ENCODE peak calls at places on chromosomes 3 and 15, in five cellular contexts. One of them, this sample, is unnamed.

GRCh38 chr3:125585595-125586223 is 9.6 kb downstream of the OSBPL11 start:
- DNase-seq in neural progenitor cell: peak
- DNase-seq in osteocyte: no peak
- DNase-seq in gastrocnemius medialis: no peak
- DNase-seq in AG04450: peak
- DNase-seq in this sample: peak

GRCh38 chr3:54713455-54713854 is 214.4 kb downstream of the LRTM1 start:
- DNase-seq in osteocyte: no peak
- DNase-seq in neural progenitor cell: no peak
- DNase-seq in gastrocnemius medialis: no peak
- DNase-seq in AG04450: no peak
- DNase-seq in this sample: no peak

GRCh38 chr3:71710906-71711494 is 14.2 kb downstream of the EIF4E3 start:
- DNase-seq in neural progenitor cell: peak
- DNase-seq in AG04450: no peak
- DNase-seq in osteocyte: no peak
- DNase-seq in gastrocnemius medialis: no peak
- DNase-seq in this sample: peak

GRCh38 chr3:8301977-8302589 is 199.5 kb upstream of the LMCD1 start:
- DNase-seq in AG04450: peak
- DNase-seq in osteocyte: no peak
- DNase-seq in gastrocnemius medialis: no peak
- DNase-seq in neural progenitor cell: peak
- DNase-seq in this sample: peak

GRCh38 chr3:69541059-69541471 is 155.2 kb upstream of the FRMD4B start:
- DNase-seq in gastrocnemius medialis: no peak
- DNase-seq in neural progenitor cell: peak
- DNase-seq in AG04450: no peak
- DNase-seq in osteocyte: no peak
- DNase-seq in this sample: peak

GRCh38 chr15:60853077-60853476 is 374.1 kb upstream of the ICE2 start:
- DNase-seq in neural progenitor cell: no peak
- DNase-seq in gastrocnemius medialis: no peak
- DNase-seq in AG04450: no peak
- DNase-seq in osteocyte: no peak
- DNase-seq in this sample: no peak

GRCh38 chr3:135627057-135627456 is 338.5 kb upstream of the PPP2R3A start:
- DNase-seq in osteocyte: no peak
- DNase-seq in AG04450: no peak
- DNase-seq in gastrocnemius medialis: no peak
- DNase-seq in neural progenitor cell: no peak
- DNase-seq in this sample: no peak

GRCh38 chr3:163218336-163218735 is 1721.7 kb downstream of the OTOL1 start:
- DNase-seq in osteocyte: no peak
- DNase-seq in AG04450: no peak
- DNase-seq in neural progenitor cell: no peak
- DNase-seq in gastrocnemius medialis: no peak
- DNase-seq in this sample: no peak

GRCh38 chr3:172259726-172260248 is 188.5 kb downstream of the GHSR start:
- DNase-seq in neural progenitor cell: no peak
- DNase-seq in gastrocnemius medialis: no peak
- DNase-seq in osteocyte: no peak
- DNase-seq in AG04450: no peak
- DNase-seq in this sample: no peak

GRCh38 chr3:192887701-192888100 is 30.0 kb downstream of the MB21D2 start:
- DNase-seq in AG04450: no peak
- DNase-seq in gastrocnemius medialis: no peak
- DNase-seq in osteocyte: no peak
- DNase-seq in neural progenitor cell: no peak
- DNase-seq in this sample: no peak

GRCh38 chr3:153970735-153971347 is 150.3 kb upstream of the ARHGEF26 start:
- DNase-seq in neural progenitor cell: no peak
- DNase-seq in AG04450: no peak
- DNase-seq in gastrocnemius medialis: no peak
- DNase-seq in osteocyte: no peak
- DNase-seq in this sample: no peak

GRCh38 chr3:161104561-161105551 is at the start of gene B3GALNT1:
- DNase-seq in AG04450: peak
- DNase-seq in gastrocnemius medialis: no peak
- DNase-seq in neural progenitor cell: peak
- DNase-seq in osteocyte: no peak
- DNase-seq in this sample: peak

GRCh38 chr3:12947504-12948369 is 106.4 kb upstream of the RPL32 start:
- DNase-seq in osteocyte: no peak
- DNase-seq in AG04450: peak
- DNase-seq in neural progenitor cell: no peak
- DNase-seq in gastrocnemius medialis: no peak
- DNase-seq in this sample: no peak

GRCh38 chr3:156425651-156426050 is 129.3 kb downstream of the SSR3 start:
- DNase-seq in neural progenitor cell: no peak
- DNase-seq in gastrocnemius medialis: no peak
- DNase-seq in AG04450: no peak
- DNase-seq in osteocyte: no peak
- DNase-seq in this sample: no peak

GRCh38 chr15:57551717-57552677 is 39.7 kb upstream of the MYZAP start:
- DNase-seq in neural progenitor cell: peak
- DNase-seq in osteocyte: no peak
- DNase-seq in AG04450: peak
- DNase-seq in gastrocnemius medialis: no peak
- DNase-seq in this sample: no peak

GRCh38 chr15:33310481-33311311 is at the start of gene RYR3:
- DNase-seq in neural progenitor cell: peak
- DNase-seq in osteocyte: no peak
- DNase-seq in AG04450: no peak
- DNase-seq in gastrocnemius medialis: no peak
- DNase-seq in this sample: no peak

GRCh38 chr3:28646435-28646834 is 297.8 kb upstream of the AZI2 start:
- DNase-seq in osteocyte: no peak
- DNase-seq in AG04450: no peak
- DNase-seq in neural progenitor cell: no peak
- DNase-seq in gastrocnemius medialis: no peak
- DNase-seq in this sample: no peak

GRCh38 chr3:192879346-192880031 is 38.2 kb downstream of the MB21D2 start:
- DNase-seq in gastrocnemius medialis: no peak
- DNase-seq in neural progenitor cell: peak
- DNase-seq in osteocyte: peak
- DNase-seq in AG04450: peak
- DNase-seq in this sample: no peak

GRCh38 chr3:126664591-126665214 is 9.8 kb upstream of the TXNRD3 start:
- DNase-seq in gastrocnemius medialis: no peak
- DNase-seq in AG04450: no peak
- DNase-seq in neural progenitor cell: peak
- DNase-seq in osteocyte: no peak
- DNase-seq in this sample: no peak

GRCh38 chr15:66940368-66940767 is 125.0 kb upstream of the SMAD3 start:
- DNase-seq in AG04450: no peak
- DNase-seq in osteocyte: no peak
- DNase-seq in neural progenitor cell: no peak
- DNase-seq in gastrocnemius medialis: no peak
- DNase-seq in this sample: peak

GRCh38 chr15:78065284-78065872 is 12.1 kb downstream of the TBC1D2B start:
- DNase-seq in gastrocnemius medialis: peak
- DNase-seq in osteocyte: peak
- DNase-seq in AG04450: peak
- DNase-seq in neural progenitor cell: no peak
- DNase-seq in this sample: no peak

GRCh38 chr3:11548721-11549131 is 95.0 kb downstream of the VGLL4 start:
- DNase-seq in neural progenitor cell: no peak
- DNase-seq in osteocyte: no peak
- DNase-seq in gastrocnemius medialis: no peak
- DNase-seq in AG04450: no peak
- DNase-seq in this sample: no peak

GRCh38 chr15:22979699-22980188 is 424 bp downstream of the CYFIP1 start:
- DNase-seq in gastrocnemius medialis: no peak
- DNase-seq in AG04450: no peak
- DNase-seq in neural progenitor cell: peak
- DNase-seq in osteocyte: no peak
- DNase-seq in this sample: peak

GRCh38 chr3:71421475-71421819 is 162.1 kb downstream of the FOXP1 start:
- DNase-seq in osteocyte: no peak
- DNase-seq in AG04450: no peak
- DNase-seq in gastrocnemius medialis: no peak
- DNase-seq in neural progenitor cell: no peak
- DNase-seq in this sample: no peak

GRCh38 chr3:138458774-138459499 is 24.5 kb downstream of the ESYT3 start:
- DNase-seq in neural progenitor cell: no peak
- DNase-seq in osteocyte: peak
- DNase-seq in gastrocnemius medialis: no peak
- DNase-seq in AG04450: no peak
- DNase-seq in this sample: no peak

GRCh38 chr3:127482216-127483004 is 108.1 kb downstream of the TPRA1 start:
- DNase-seq in osteocyte: no peak
- DNase-seq in neural progenitor cell: no peak
- DNase-seq in gastrocnemius medialis: no peak
- DNase-seq in AG04450: no peak
- DNase-seq in this sample: peak

GRCh38 chr3:13579089-13579488 is 30.2 kb downstream of the FBLN2 start:
- DNase-seq in neural progenitor cell: no peak
- DNase-seq in osteocyte: no peak
- DNase-seq in AG04450: peak
- DNase-seq in gastrocnemius medialis: no peak
- DNase-seq in this sample: no peak

GRCh38 chr3:50274371-50275104 is 4.3 kb upstream of the LSMEM2 start:
- DNase-seq in osteocyte: no peak
- DNase-seq in gastrocnemius medialis: no peak
- DNase-seq in AG04450: no peak
- DNase-seq in neural progenitor cell: peak
- DNase-seq in this sample: peak

GRCh38 chr3:109563149-109563548 is 225.8 kb upstream of the DPPA4 start:
- DNase-seq in AG04450: no peak
- DNase-seq in osteocyte: no peak
- DNase-seq in gastrocnemius medialis: no peak
- DNase-seq in neural progenitor cell: no peak
- DNase-seq in this sample: no peak

GRCh38 chr15:35290301-35290721 is 205.2 kb upstream of the NANOGP8 start:
- DNase-seq in AG04450: no peak
- DNase-seq in gastrocnemius medialis: no peak
- DNase-seq in osteocyte: no peak
- DNase-seq in neural progenitor cell: no peak
- DNase-seq in this sample: no peak

GRCh38 chr15:33145447-33145846 is 49.1 kb downstream of the FMN1 start:
- DNase-seq in neural progenitor cell: no peak
- DNase-seq in AG04450: no peak
- DNase-seq in gastrocnemius medialis: no peak
- DNase-seq in osteocyte: no peak
- DNase-seq in this sample: no peak

GRCh38 chr3:89107461-89108035 is at the start of gene EPHA3:
- DNase-seq in osteocyte: peak
- DNase-seq in gastrocnemius medialis: peak
- DNase-seq in neural progenitor cell: peak
- DNase-seq in AG04450: peak
- DNase-seq in this sample: peak

GRCh38 chr3:124520970-124521369 is 209.3 kb upstream of the UMPS start:
- DNase-seq in gastrocnemius medialis: no peak
- DNase-seq in AG04450: no peak
- DNase-seq in neural progenitor cell: no peak
- DNase-seq in osteocyte: no peak
- DNase-seq in this sample: no peak

GRCh38 chr3:167740961-167741587 is 5.6 kb downstream of the SERPINI1 start:
- DNase-seq in osteocyte: no peak
- DNase-seq in neural progenitor cell: peak
- DNase-seq in AG04450: no peak
- DNase-seq in gastrocnemius medialis: no peak
- DNase-seq in this sample: peak
- TF ChIP-seq CTCF in osteocyte: peak
- TF ChIP-seq CTCF in neural progenitor cell: peak
- TF ChIP-seq CTCF in AG04450: peak
- TF ChIP-seq CTCF in gastrocnemius medialis: no peak
- TF ChIP-seq CTCF in this sample: peak

DNA sequence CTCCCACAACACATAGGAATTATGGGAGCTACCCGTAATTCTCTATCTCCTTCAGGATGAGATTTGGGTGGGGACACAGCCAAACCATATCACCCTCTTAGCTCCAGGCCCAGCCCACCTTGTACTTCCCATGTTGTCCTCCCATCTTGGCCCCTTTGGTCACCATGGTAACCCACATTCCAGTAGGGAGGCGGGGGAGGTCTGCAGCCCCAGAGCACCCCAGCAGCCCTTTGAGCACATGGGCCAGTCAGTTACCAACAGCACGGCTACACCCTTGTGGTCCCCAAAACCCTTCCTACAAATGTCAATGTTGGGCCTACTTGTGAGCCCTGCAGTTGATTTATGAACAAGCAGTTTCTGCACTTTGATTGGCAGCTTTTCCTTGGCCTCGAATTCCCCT is 84.5 kb downstream of the LRRK1 start:
- DNase-seq in gastrocnemius medialis: no peak
- DNase-seq in osteocyte: peak
- DNase-seq in neural progenitor cell: no peak
- DNase-seq in AG04450: no peak
- DNase-seq in this sample: no peak
- TF ChIP-seq CTCF in gastrocnemius medialis: no peak
- TF ChIP-seq CTCF in osteocyte: no peak
- TF ChIP-seq CTCF in neural progenitor cell: no peak
- TF ChIP-seq CTCF in AG04450: no peak
- TF ChIP-seq CTCF in this sample: no peak

GRCh38 chr15:68061578-68061977 is 7.5 kb downstream of the PIAS1 start:
- DNase-seq in osteocyte: no peak
- DNase-seq in AG04450: no peak
- DNase-seq in gastrocnemius medialis: no peak
- DNase-seq in neural progenitor cell: no peak
- DNase-seq in this sample: no peak

GRCh38 chr15:68062946-68063345 is 8.8 kb downstream of the PIAS1 start:
- DNase-seq in osteocyte: no peak
- DNase-seq in gastrocnemius medialis: no peak
- DNase-seq in neural progenitor cell: no peak
- DNase-seq in AG04450: no peak
- DNase-seq in this sample: no peak

GRCh38 chr15:68059630-68060029 is 5.5 kb downstream of the PIAS1 start:
- DNase-seq in osteocyte: no peak
- DNase-seq in gastrocnemius medialis: no peak
- DNase-seq in AG04450: no peak
- DNase-seq in neural progenitor cell: no peak
- DNase-seq in this sample: no peak

GRCh38 chr15:68062214-68062613 is 8.1 kb downstream of the PIAS1 start:
- DNase-seq in neural progenitor cell: no peak
- DNase-seq in osteocyte: no peak
- DNase-seq in gastrocnemius medialis: no peak
- DNase-seq in AG04450: no peak
- DNase-seq in this sample: no peak

DNA sequence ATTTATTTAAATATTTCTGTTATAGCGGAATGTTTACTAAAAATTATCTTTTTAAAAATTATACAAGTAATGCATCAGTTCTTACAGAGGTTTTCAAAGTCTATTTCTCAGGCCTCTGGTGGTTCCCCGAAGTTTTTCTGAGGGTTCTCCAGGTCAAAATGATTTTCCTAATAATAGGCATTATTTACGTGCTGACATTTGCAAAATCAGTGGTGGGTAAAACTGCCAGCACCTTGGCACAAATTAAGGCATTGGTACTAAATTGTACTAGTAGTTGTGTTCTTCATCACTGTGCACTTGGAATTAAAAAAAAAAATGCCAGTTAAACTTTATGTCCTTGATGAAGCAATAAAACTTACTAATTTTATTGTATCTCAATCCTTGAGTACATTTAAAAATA is 9.5 kb downstream of the PIAS1 start:
- DNase-seq in neural progenitor cell: no peak
- DNase-seq in osteocyte: no peak
- DNase-seq in gastrocnemius medialis: no peak
- DNase-seq in AG04450: no peak
- DNase-seq in this sample: no peak
- TF ChIP-seq CTCF in neural progenitor cell: no peak
- TF ChIP-seq CTCF in osteocyte: no peak
- TF ChIP-seq CTCF in gastrocnemius medialis: no peak
- TF ChIP-seq CTCF in AG04450: no peak
- TF ChIP-seq CTCF in this sample: no peak

GRCh38 chr15:64426845-64427465 is 33.4 kb upstream of the ZNF609 start:
- DNase-seq in osteocyte: no peak
- DNase-seq in gastrocnemius medialis: no peak
- DNase-seq in AG04450: peak
- DNase-seq in neural progenitor cell: peak
- DNase-seq in this sample: no peak
- TF ChIP-seq CTCF in osteocyte: peak
- TF ChIP-seq CTCF in gastrocnemius medialis: peak
- TF ChIP-seq CTCF in AG04450: peak
- TF ChIP-seq CTCF in neural progenitor cell: peak
- TF ChIP-seq CTCF in this sample: peak